ENCODE peak calls at places on chromosome 9, in eight cellular contexts. One of them, this sample, is unnamed.

GRCh38 chr9:134378901-134379338 is 52.7 kb downstream of the RXRA start:
- DNase-seq in heart left ventricle: peak; percentile 74
- DNase-seq in breast epithelium: peak; percentile 61
- DNase-seq in A549: peak; percentile 85
- DNase-seq in thyroid gland: no peak
- DNase-seq in GM12891: no peak
- DNase-seq in HCT116: peak; percentile 37
- DNase-seq in ovary: no peak
- DNase-seq in this sample: no peak

GRCh38 chr9:129888085-129888808 is 53.0 kb downstream of the USP20 start:
- DNase-seq in heart left ventricle: peak; percentile 74
- DNase-seq in breast epithelium: peak; percentile 37
- DNase-seq in A549: no peak
- DNase-seq in thyroid gland: no peak
- DNase-seq in GM12891: peak; percentile 63
- DNase-seq in HCT116: no peak
- DNase-seq in ovary: no peak
- DNase-seq in this sample: peak; percentile 70

GRCh38 chr9:113523421-113524141 is 60.1 kb downstream of the RGS3 start:
- DNase-seq in heart left ventricle: peak; percentile 78
- DNase-seq in breast epithelium: no peak
- DNase-seq in A549: no peak
- DNase-seq in thyroid gland: no peak
- DNase-seq in GM12891: no peak
- DNase-seq in HCT116: no peak
- DNase-seq in ovary: no peak
- DNase-seq in this sample: no peak

GRCh38 chr9:93650448-93650847 is 74.1 kb downstream of the PHF2 start:
- DNase-seq in heart left ventricle: peak; percentile 5
- DNase-seq in breast epithelium: no peak
- DNase-seq in A549: no peak
- DNase-seq in thyroid gland: peak; percentile 3
- DNase-seq in GM12891: no peak
- DNase-seq in HCT116: no peak
- DNase-seq in ovary: peak; percentile 6
- DNase-seq in this sample: no peak

GRCh38 chr9:18014556-18014955 is 435.7 kb downstream of the SH3GL2 start:
- DNase-seq in heart left ventricle: peak; percentile 45
- DNase-seq in breast epithelium: no peak
- DNase-seq in A549: no peak
- DNase-seq in thyroid gland: no peak
- DNase-seq in GM12891: no peak
- DNase-seq in HCT116: no peak
- DNase-seq in ovary: no peak
- DNase-seq in this sample: no peak

GRCh38 chr9:90142580-90142979 is 500.0 kb downstream of the DIRAS2 start:
- DNase-seq in heart left ventricle: no peak
- DNase-seq in breast epithelium: no peak
- DNase-seq in A549: no peak
- DNase-seq in thyroid gland: peak; percentile 18
- DNase-seq in GM12891: no peak
- DNase-seq in HCT116: peak; percentile 21
- DNase-seq in ovary: no peak
- DNase-seq in this sample: peak; percentile 49

GRCh38 chr9:137358126-137358525 is 56.1 kb upstream of the NRARP start:
- DNase-seq in heart left ventricle: no peak
- DNase-seq in breast epithelium: no peak
- DNase-seq in A549: no peak
- DNase-seq in thyroid gland: no peak
- DNase-seq in GM12891: no peak
- DNase-seq in HCT116: no peak
- DNase-seq in ovary: no peak
- DNase-seq in this sample: no peak

GRCh38 chr9:130295945-130296782 is 30.6 kb downstream of the HMCN2 start:
- DNase-seq in heart left ventricle: peak; percentile 5
- DNase-seq in breast epithelium: no peak
- DNase-seq in A549: no peak
- DNase-seq in thyroid gland: no peak
- DNase-seq in GM12891: no peak
- DNase-seq in HCT116: no peak
- DNase-seq in ovary: no peak
- DNase-seq in this sample: no peak

GRCh38 chr9:97502222-97502983 is 937 bp downstream of the TMOD1 start:
- DNase-seq in heart left ventricle: peak; percentile 53
- DNase-seq in breast epithelium: no peak
- DNase-seq in A549: no peak
- DNase-seq in thyroid gland: peak; percentile 51
- DNase-seq in GM12891: peak; percentile 37
- DNase-seq in HCT116: no peak
- DNase-seq in ovary: peak; percentile 61
- DNase-seq in this sample: peak; percentile 80

GRCh38 chr9:130193119-130193518 is 20.9 kb downstream of the NCS1 start:
- DNase-seq in heart left ventricle: no peak
- DNase-seq in breast epithelium: no peak
- DNase-seq in A549: no peak
- DNase-seq in thyroid gland: no peak
- DNase-seq in GM12891: no peak
- DNase-seq in HCT116: no peak
- DNase-seq in ovary: no peak
- DNase-seq in this sample: no peak

GRCh38 chr9:85404911-85405580 is 336.7 kb downstream of the AGTPBP1 start:
- DNase-seq in heart left ventricle: no peak
- DNase-seq in breast epithelium: no peak
- DNase-seq in A549: no peak
- DNase-seq in thyroid gland: no peak
- DNase-seq in GM12891: no peak
- DNase-seq in HCT116: no peak
- DNase-seq in ovary: no peak
- DNase-seq in this sample: no peak

GRCh38 chr9:38091310-38092199 is 22.5 kb upstream of the SHB start:
- DNase-seq in heart left ventricle: no peak
- DNase-seq in breast epithelium: no peak
- DNase-seq in A549: no peak
- DNase-seq in thyroid gland: no peak
- DNase-seq in GM12891: no peak
- DNase-seq in HCT116: no peak
- DNase-seq in ovary: no peak
- DNase-seq in this sample: no peak

GRCh38 chr9:130212543-130213297 is 40.5 kb downstream of the NCS1 start:
- DNase-seq in heart left ventricle: no peak
- DNase-seq in breast epithelium: peak; percentile 48
- DNase-seq in A549: no peak
- DNase-seq in thyroid gland: peak; percentile 87
- DNase-seq in GM12891: no peak
- DNase-seq in HCT116: no peak
- DNase-seq in ovary: peak; percentile 18
- DNase-seq in this sample: no peak

GRCh38 chr9:137606005-137606601 is 617 bp downstream of the ARRDC1 start:
- DNase-seq in heart left ventricle: peak; percentile 45
- DNase-seq in breast epithelium: no peak
- DNase-seq in A549: no peak
- DNase-seq in thyroid gland: peak; percentile 78
- DNase-seq in GM12891: no peak
- DNase-seq in HCT116: no peak
- DNase-seq in ovary: peak; percentile 68
- DNase-seq in this sample: no peak

GRCh38 chr9:93596399-93596798 is 20.0 kb downstream of the PHF2 start:
- DNase-seq in heart left ventricle: no peak
- DNase-seq in breast epithelium: no peak
- DNase-seq in A549: no peak
- DNase-seq in thyroid gland: no peak
- DNase-seq in GM12891: no peak
- DNase-seq in HCT116: no peak
- DNase-seq in ovary: no peak
- DNase-seq in this sample: no peak

GRCh38 chr9:14058078-14058688 is 255.8 kb downstream of the NFIB start:
- DNase-seq in heart left ventricle: no peak
- DNase-seq in breast epithelium: no peak
- DNase-seq in A549: no peak
- DNase-seq in thyroid gland: no peak
- DNase-seq in GM12891: no peak
- DNase-seq in HCT116: no peak
- DNase-seq in ovary: no peak
- DNase-seq in this sample: no peak

GRCh38 chr9:70639853-70640814 is 225.7 kb upstream of the KLF9 start:
- DNase-seq in heart left ventricle: no peak
- DNase-seq in breast epithelium: no peak
- DNase-seq in A549: peak; percentile 8
- DNase-seq in thyroid gland: no peak
- DNase-seq in GM12891: no peak
- DNase-seq in HCT116: peak; percentile 22
- DNase-seq in ovary: no peak
- DNase-seq in this sample: peak; percentile 54

GRCh38 chr9:17140418-17140817 is 5.6 kb downstream of the CNTLN start:
- DNase-seq in heart left ventricle: no peak
- DNase-seq in breast epithelium: no peak
- DNase-seq in A549: no peak
- DNase-seq in thyroid gland: no peak
- DNase-seq in GM12891: no peak
- DNase-seq in HCT116: no peak
- DNase-seq in ovary: no peak
- DNase-seq in this sample: no peak

GRCh38 chr9:133713960-133714495 is 24.1 kb downstream of the SARDH start:
- DNase-seq in heart left ventricle: no peak
- DNase-seq in breast epithelium: no peak
- DNase-seq in A549: no peak
- DNase-seq in thyroid gland: no peak
- DNase-seq in GM12891: no peak
- DNase-seq in HCT116: no peak
- DNase-seq in ovary: peak; percentile 33
- DNase-seq in this sample: no peak

GRCh38 chr9:121169094-121169601 is 32.5 kb downstream of the RAB14 start:
- DNase-seq in heart left ventricle: no peak
- DNase-seq in breast epithelium: no peak
- DNase-seq in A549: peak; percentile 35
- DNase-seq in thyroid gland: no peak
- DNase-seq in GM12891: no peak
- DNase-seq in HCT116: no peak
- DNase-seq in ovary: peak; percentile 36
- DNase-seq in this sample: peak; percentile 12
- TF ChIP-seq POLR2A in heart left ventricle: no peak
- TF ChIP-seq POLR2A in breast epithelium: no peak
- TF ChIP-seq POLR2A in A549: no peak
- TF ChIP-seq POLR2A in thyroid gland: no peak
- TF ChIP-seq POLR2A in GM12891: no peak
- TF ChIP-seq POLR2A in HCT116: no peak
- TF ChIP-seq POLR2A in ovary: no peak
- TF ChIP-seq POLR2A in this sample: no peak

GRCh38 chr9:127928232-127929043 is 2.1 kb downstream of the PIP5KL1 start:
- DNase-seq in heart left ventricle: no peak
- DNase-seq in breast epithelium: no peak
- DNase-seq in A549: no peak
- DNase-seq in thyroid gland: no peak
- DNase-seq in GM12891: no peak
- DNase-seq in HCT116: no peak
- DNase-seq in ovary: no peak
- DNase-seq in this sample: peak; percentile 49
- TF ChIP-seq POLR2A in heart left ventricle: no peak
- TF ChIP-seq POLR2A in breast epithelium: no peak
- TF ChIP-seq POLR2A in A549: no peak
- TF ChIP-seq POLR2A in thyroid gland: no peak
- TF ChIP-seq POLR2A in GM12891: no peak
- TF ChIP-seq POLR2A in HCT116: no peak
- TF ChIP-seq POLR2A in ovary: no peak
- TF ChIP-seq POLR2A in this sample: peak; percentile 11

GRCh38 chr9:128094166-128094949 is 26.3 kb downstream of the SLC25A25 start:
- DNase-seq in heart left ventricle: peak; percentile 95
- DNase-seq in breast epithelium: peak; percentile 97
- DNase-seq in A549: peak; percentile 94
- DNase-seq in thyroid gland: peak; percentile 85
- DNase-seq in GM12891: peak; percentile 79
- DNase-seq in HCT116: peak; percentile 89
- DNase-seq in ovary: peak; percentile 92
- DNase-seq in this sample: peak; percentile 95
- TF ChIP-seq POLR2A in heart left ventricle: peak; percentile 87
- TF ChIP-seq POLR2A in breast epithelium: no peak
- TF ChIP-seq POLR2A in A549: no peak
- TF ChIP-seq POLR2A in thyroid gland: peak; percentile 45
- TF ChIP-seq POLR2A in GM12891: peak; percentile 30
- TF ChIP-seq POLR2A in HCT116: no peak
- TF ChIP-seq POLR2A in ovary: peak; percentile 49
- TF ChIP-seq POLR2A in this sample: peak; percentile 86

DNA sequence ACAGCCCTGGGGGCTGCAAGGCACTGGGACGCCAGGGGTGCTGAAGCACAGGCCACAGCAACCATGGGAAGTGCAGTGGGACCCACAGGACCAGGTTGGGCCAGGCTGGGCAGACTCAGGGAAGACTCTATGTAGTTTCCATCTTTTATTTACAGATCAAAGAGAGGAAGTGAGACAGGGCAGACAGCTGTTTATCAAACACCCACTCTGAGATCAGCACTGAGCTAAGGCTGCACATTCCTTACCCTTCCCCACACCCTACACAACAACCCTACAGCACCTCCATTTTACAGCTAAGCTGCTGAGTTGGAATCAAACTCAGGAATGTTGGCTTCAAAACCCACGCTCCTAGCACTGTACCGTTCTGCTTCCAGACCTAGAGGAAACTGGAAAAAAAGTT is 19.8 kb downstream of the BARHL1 start:
- DNase-seq in heart left ventricle: no peak
- DNase-seq in breast epithelium: no peak
- DNase-seq in A549: no peak
- DNase-seq in thyroid gland: no peak
- DNase-seq in GM12891: no peak
- DNase-seq in HCT116: no peak
- DNase-seq in ovary: no peak
- DNase-seq in this sample: no peak
- TF ChIP-seq POLR2A in heart left ventricle: no peak
- TF ChIP-seq POLR2A in breast epithelium: no peak
- TF ChIP-seq POLR2A in A549: no peak
- TF ChIP-seq POLR2A in thyroid gland: no peak
- TF ChIP-seq POLR2A in GM12891: no peak
- TF ChIP-seq POLR2A in HCT116: no peak
- TF ChIP-seq POLR2A in ovary: no peak
- TF ChIP-seq POLR2A in this sample: no peak

DNA sequence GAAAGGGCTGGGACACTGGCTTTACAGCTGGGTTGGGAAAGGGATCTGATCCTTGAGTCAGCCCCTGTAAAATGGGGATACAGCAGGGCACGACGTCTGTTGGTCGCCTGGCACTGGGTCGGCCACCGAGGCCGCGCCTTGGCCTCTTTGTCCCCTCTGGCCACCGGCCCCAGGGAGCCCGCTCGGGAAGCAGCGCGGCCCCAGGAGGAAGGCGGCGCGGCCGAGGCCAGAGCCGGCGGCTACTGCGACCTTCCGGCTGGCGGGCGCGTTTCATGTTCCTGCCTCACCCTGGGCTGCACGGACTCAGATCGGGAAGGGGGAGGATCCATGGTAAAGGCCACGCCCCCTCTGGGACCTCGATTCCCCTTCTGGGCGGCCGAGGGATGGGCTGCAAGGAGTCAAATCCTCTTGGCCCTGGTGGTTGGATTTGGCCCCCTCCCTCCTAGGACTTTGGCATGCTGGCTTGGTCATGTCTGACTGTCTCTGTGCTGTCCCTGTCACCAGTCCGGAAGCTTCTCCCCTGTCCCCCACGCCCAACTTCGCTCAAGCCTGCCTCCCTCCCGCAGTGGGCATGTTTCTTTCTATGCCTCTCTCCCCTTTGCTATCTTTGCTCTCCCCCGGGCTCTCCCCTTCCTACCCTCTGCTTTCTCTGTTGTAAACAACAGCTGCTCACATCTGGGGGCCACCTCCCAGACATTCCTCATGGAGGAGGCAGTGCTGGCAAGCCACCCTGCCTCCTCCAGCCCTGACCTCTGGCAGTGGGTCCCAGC is 25.8 kb downstream of the FPGS start:
- DNase-seq in heart left ventricle: peak; percentile 95
- DNase-seq in breast epithelium: peak; percentile 54
- DNase-seq in A549: peak; percentile 87
- DNase-seq in thyroid gland: peak; percentile 66
- DNase-seq in GM12891: no peak
- DNase-seq in HCT116: peak; percentile 41
- DNase-seq in ovary: peak; percentile 97
- DNase-seq in this sample: peak; percentile 75
- TF ChIP-seq POLR2A in heart left ventricle: peak; percentile 87
- TF ChIP-seq POLR2A in breast epithelium: no peak
- TF ChIP-seq POLR2A in A549: peak; percentile 24
- TF ChIP-seq POLR2A in thyroid gland: peak; percentile 56
- TF ChIP-seq POLR2A in GM12891: no peak
- TF ChIP-seq POLR2A in HCT116: peak; percentile 57
- TF ChIP-seq POLR2A in ovary: peak; percentile 78
- TF ChIP-seq POLR2A in this sample: no peak

This sample was measured in erythroblast.